ENCODE peak calls at places on chromosomes 1 and 21, in six cellular contexts. E, F, B, J, R and I are unnamed samples.

GRCh38 chr1:46400398-46400797 is 6.3 kb downstream of the FAAH start:
- DNase-seq in E (no peak), F (no peak), B (no peak), J (no peak), R (no peak), I (no peak)

GRCh38 chr1:197066719-197067456 is at the start of gene F13B:
- DNase-seq in E (no peak), F (no peak), B (no peak), J (no peak), R (no peak), I (no peak)

GRCh38 chr1:200749090-200749489 is 10.4 kb downstream of the CAMSAP2 start:
- DNase-seq in E (no peak), F (no peak), B (no peak), J (no peak), R (no peak), I (no peak)

GRCh38 chr1:59674605-59675004 is 140.1 kb upstream of the HOOK1 start:
- DNase-seq in E (no peak), F (no peak), B (peak; percentile 80), J (peak; percentile 28), R (peak; percentile 24), I (no peak)

GRCh38 chr21:44612669-44613229 is 870 bp downstream of the KRTAP10-8 start:
- DNase-seq in E (no peak), F (no peak), B (no peak), J (no peak), R (no peak), I (no peak)

GRCh38 chr1:172167801-172168596 is 252.5 kb upstream of the C1orf105 start:
- DNase-seq in E (no peak), F (no peak), B (peak; percentile 89), J (peak; percentile 96), R (peak; percentile 81), I (no peak)

GRCh38 chr1:56803561-56804156 is 15.5 kb downstream of the FYB2 start:
- DNase-seq in E (no peak), F (peak; percentile 56), B (no peak), J (no peak), R (peak; percentile 10), I (peak; percentile 23)

GRCh38 chr1:78388275-78388674 is 102.5 kb upstream of the PTGFR start:
- DNase-seq in E (no peak), F (no peak), B (peak; percentile 13), J (peak; percentile 46), R (no peak), I (no peak)

GRCh38 chr1:62784509-62785365 is 805 bp downstream of the ATG4C start:
- DNase-seq in E (no peak), F (no peak), B (peak; percentile 8), J (no peak), R (peak; percentile 19), I (no peak)

GRCh38 chr1:208207388-208208131 is 36.6 kb downstream of the PLXNA2 start:
- DNase-seq in E (peak; percentile 88), F (no peak), B (peak; percentile 89), J (peak; percentile 99), R (peak; percentile 94), I (peak; percentile 43)

GRCh38 chr1:37391181-37391949 is 83.0 kb upstream of the ZC3H12A start:
- DNase-seq in E (no peak), F (no peak), B (no peak), J (no peak), R (no peak), I (no peak)

GRCh38 chr1:35851175-35851869 is 31.7 kb upstream of the AGO1 start:
- DNase-seq in E (no peak), F (no peak), B (peak; percentile 83), J (peak; percentile 87), R (peak; percentile 74), I (no peak)

GRCh38 chr1:170978371-170978900 is 43.1 kb downstream of the MROH9 start:
- DNase-seq in E (no peak), F (no peak), B (no peak), J (no peak), R (no peak), I (no peak)

GRCh38 chr1:119884700-119885099 is 11.6 kb downstream of the ADAM30 start:
- DNase-seq in E (no peak), F (no peak), B (peak; percentile 40), J (no peak), R (peak; percentile 15), I (no peak)

GRCh38 chr1:97930472-97930871 is 9.6 kb upstream of the DPYD start:
- DNase-seq in E (no peak), F (no peak), B (no peak), J (peak; percentile 23), R (no peak), I (no peak)

GRCh38 chr1:211101481-211101880 is 32.5 kb downstream of the KCNH1 start:
- DNase-seq in E (no peak), F (no peak), B (no peak), J (no peak), R (no peak), I (no peak)

GRCh38 chr1:42035205-42035829 is 116.6 kb upstream of the HIVEP3 start:
- DNase-seq in E (peak; percentile 62), F (peak; percentile 67), B (peak; percentile 81), J (peak; percentile 56), R (peak; percentile 42), I (peak; percentile 73)

DNA sequence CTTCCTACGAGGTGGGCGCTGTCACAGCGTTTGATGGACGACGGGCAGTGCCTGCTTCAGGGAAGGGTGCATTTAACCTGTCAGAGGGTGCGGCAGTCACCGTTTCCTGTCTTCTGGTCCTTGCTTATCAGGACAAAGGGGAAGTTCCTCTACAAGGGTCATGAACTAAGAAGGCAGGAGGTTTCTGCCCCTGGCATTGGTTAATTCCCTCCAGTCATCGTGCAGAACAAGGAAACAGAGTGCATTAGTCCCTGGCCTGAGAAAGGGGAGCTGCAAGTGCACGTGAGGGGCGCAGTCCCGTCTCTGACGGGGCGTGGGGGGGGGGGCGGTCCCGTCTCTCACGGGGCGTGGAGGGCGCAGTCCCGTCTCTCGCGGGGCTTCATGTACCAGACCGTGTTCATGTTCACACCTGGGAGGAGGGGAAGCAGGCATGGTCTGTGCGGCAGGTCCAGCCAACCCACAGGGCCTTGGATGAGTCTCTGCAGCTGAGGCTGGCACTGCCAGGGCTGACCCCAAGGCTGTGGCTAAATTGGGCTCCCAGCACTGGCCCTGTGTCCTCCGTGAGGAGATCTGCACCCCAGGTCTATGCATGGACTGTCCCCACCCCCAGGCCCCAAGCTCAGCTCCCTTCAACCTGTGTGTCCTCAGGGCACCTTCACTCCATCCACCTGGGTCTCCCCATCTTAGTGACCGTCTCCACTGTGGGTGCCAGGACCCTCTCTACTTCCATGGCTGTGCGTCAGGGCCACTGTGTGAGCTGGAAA is 89.2 kb upstream of the COL6A1 start:
- DNase-seq in E (no peak), F (no peak), B (no peak), J (no peak), R (no peak), I (no peak)
- H3K4me3 ChIP-seq in E (no peak overlapping the region), F (no peak overlapping the region), B (no peak overlapping the region), J (no peak overlapping the region), R (no peak overlapping the region), I (no peak overlapping the region)

GRCh38 chr1:2451744-2452582 is 24.1 kb upstream of the PLCH2 start:
- DNase-seq in E (no peak), F (no peak), B (peak; percentile 65), J (peak; percentile 87), R (peak; percentile 94), I (peak; percentile 84)

GRCh38 chr1:2454227-2454626 is 21.9 kb upstream of the PLCH2 start:
- DNase-seq in E (no peak), F (no peak), B (no peak), J (no peak), R (no peak), I (no peak)

GRCh38 chr1:2452583-2453315 is 23.3 kb upstream of the PLCH2 start:
- DNase-seq in E (no peak), F (no peak), B (no peak), J (peak; percentile 8), R (peak; percentile 12), I (no peak)

GRCh38 chr1:2457444-2457843 is 18.6 kb upstream of the PLCH2 start:
- DNase-seq in E (no peak), F (no peak), B (no peak), J (no peak), R (no peak), I (no peak)

GRCh38 chr1:2455757-2456156 is 20.3 kb upstream of the PLCH2 start:
- DNase-seq in E (no peak), F (no peak), B (no peak), J (no peak), R (peak; percentile 20), I (no peak)
- H3K27me3 ChIP-seq in E (no peaks in the 10 kb centered on the region), F (no peaks in the 10 kb centered on the region), B (no peaks in the 10 kb centered on the region), J (no peaks in the 10 kb centered on the region), R (no peaks in the 10 kb centered on the region), I (no peaks in the 10 kb centered on the region)

GRCh38 chr1:49229555-49229954 is 452.9 kb upstream of the BEND5 start:
- DNase-seq in E (no peak), F (no peak), B (no peak), J (peak; percentile 0), R (no peak), I (peak; percentile 6)
- H3K9me3 ChIP-seq in E (no peaks in the 10 kb centered on the region), F (no peaks in the 10 kb centered on the region), B (no peaks in the 10 kb centered on the region), J (no peaks in the 10 kb centered on the region), R (peaks cover 10% of the 10 kb centered on the region), I (no peaks in the 10 kb centered on the region)

GRCh38 chr1:207033302-207033701 is 746 bp upstream of the C1orf116 start:
- DNase-seq in E (no peak), F (no peak), B (no peak), J (no peak), R (no peak), I (no peak)

GRCh38 chr1:207030522-207031009 is 2.0 kb downstream of the C1orf116 start:
- DNase-seq in E (no peak), F (no peak), B (no peak), J (no peak), R (no peak), I (no peak)

GRCh38 chr1:207031016-207031415 is 1.5 kb downstream of the C1orf116 start:
- DNase-seq in E (no peak), F (no peak), B (no peak), J (no peak), R (no peak), I (no peak)

GRCh38 chr1:207032528-207033017 is at the start of gene C1orf116:
- DNase-seq in E (no peak), F (no peak), B (no peak), J (no peak), R (no peak), I (no peak)

GRCh38 chr1:207031632-207032258 is 811 bp downstream of the C1orf116 start:
- DNase-seq in E (no peak), F (no peak), B (no peak), J (no peak), R (no peak), I (no peak)
- H3K4me3 ChIP-seq in E (no peak overlapping the region), F (no peak overlapping the region), B (no peak overlapping the region), J (no peak overlapping the region), R (no peak overlapping the region), I (no peak overlapping the region)

DNA sequence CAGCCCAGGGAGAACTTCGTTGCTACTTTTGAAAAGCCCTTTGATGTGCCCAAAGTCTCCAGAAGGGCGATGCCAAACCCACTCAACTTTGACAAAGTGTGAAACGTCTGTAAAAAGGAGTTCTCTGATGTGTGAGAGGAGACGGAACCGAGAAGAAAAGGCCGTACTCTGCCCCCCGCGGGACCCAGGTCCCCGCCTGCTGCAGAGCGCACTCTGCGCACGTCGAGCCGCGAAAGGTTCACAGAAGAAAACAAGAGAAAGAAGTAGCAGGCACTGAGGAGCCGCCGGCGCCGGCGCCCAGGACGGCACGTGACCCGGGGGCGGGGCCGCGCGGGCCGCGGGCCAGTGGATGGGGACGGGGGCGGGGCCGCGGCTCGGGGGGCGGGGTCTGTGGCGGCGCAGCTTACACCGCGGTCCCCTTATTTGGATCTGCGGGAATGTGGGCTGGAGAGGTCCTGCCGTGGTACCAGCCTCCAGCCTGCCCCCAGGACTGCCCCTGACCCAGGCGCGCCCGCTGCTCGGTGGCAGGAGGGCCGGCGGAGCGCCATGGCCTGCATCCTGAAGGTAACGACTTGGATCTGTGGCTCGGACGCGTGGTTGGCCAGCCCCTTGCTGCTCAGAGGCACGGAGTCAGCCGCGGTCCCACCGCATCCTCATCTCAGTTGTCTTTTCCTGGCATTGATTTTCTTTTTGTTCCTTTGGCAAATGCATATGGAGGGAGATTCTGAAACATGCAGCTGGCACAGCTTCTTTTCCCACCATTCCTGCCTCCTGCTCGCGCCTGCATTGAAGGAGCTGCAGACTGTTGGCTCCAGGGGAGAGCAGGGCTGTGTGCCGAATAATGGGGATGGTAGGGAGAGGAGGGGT is at the start of gene ST6GALNAC3:
- DNase-seq in E (peak; percentile 82), F (peak; percentile 75), B (peak; percentile 86), J (peak; percentile 40), R (peak; percentile 47), I (peak; percentile 63)
- H3K27me3 ChIP-seq in E (no peaks in the 10 kb centered on the region), F (no peaks in the 10 kb centered on the region), B (no peaks in the 10 kb centered on the region), J (peaks cover 2% of the 10 kb centered on the region), R (no peaks in the 10 kb centered on the region), I (no peaks in the 10 kb centered on the region)